ENCODE peak calls at places on chromosome 13, in six cellular contexts. K is upper lobe of left lung, B is left lung, S is testis, W is RWPE1, L is Panc1. C is an unnamed sample.
A peak's percentile ranks its signal among the peaks of the same experiment; 100 is the strongest.

GRCh38 chr13:95441326-95441725 is 111.2 kb upstream of the CLDN10 start:
- DNase-seq in S (no peak), B (no peak), L (no peak), W (no peak), K (no peak), C (no peak)

GRCh38 chr13:44749906-44750305 is 173.8 kb upstream of the TSC22D1 start:
- DNase-seq in S (no peak), W (no peak), L (no peak), K (no peak), B (no peak), C (no peak)

GRCh38 chr13:99980201-99981114 is 1.1 kb upstream of the ZIC2 start:
- DNase-seq in K (peak; percentile 42), S (peak; percentile 75), B (peak; percentile 85), L (no peak), W (peak; percentile 53), C (no peak)

GRCh38 chr13:86445584-86446140 is 646.4 kb upstream of the SLITRK6 start:
- DNase-seq in L (no peak), B (no peak), W (no peak), K (no peak), S (no peak), C (no peak)

GRCh38 chr13:99517577-99517976 is 16.3 kb downstream of the TM9SF2 start:
- DNase-seq in W (no peak), B (no peak), S (no peak), K (no peak), L (no peak), C (no peak)

GRCh38 chr13:109881347-109881725 is 95.0 kb upstream of the IRS2 start:
- DNase-seq in W (no peak), K (no peak), L (no peak), B (no peak), S (no peak), C (no peak)

GRCh38 chr13:93847162-93847561 is 620.6 kb downstream of the GPC6 start:
- DNase-seq in K (no peak), W (peak; percentile 47), L (no peak), B (no peak), S (no peak), C (no peak)

GRCh38 chr13:69292789-69293425 is 814.7 kb upstream of the ATXN8OS start:
- DNase-seq in S (no peak), K (no peak), B (no peak), W (no peak), L (no peak), C (no peak)

GRCh38 chr13:111906816-111907215 is 160.1 kb upstream of the SOX1 start:
- DNase-seq in S (no peak), B (no peak), L (no peak), W (no peak), K (peak; percentile 8), C (no peak)

GRCh38 chr13:50911051-50911690 is 1.6 kb downstream of the RNASEH2B start:
- DNase-seq in S (no peak), K (no peak), L (no peak), W (peak; percentile 8), B (no peak), C (no peak)

GRCh38 chr13:28231642-28232041 is 93.3 kb downstream of the PAN3 start:
- DNase-seq in S (no peak), K (no peak), W (no peak), L (no peak), B (no peak), C (no peak)

GRCh38 chr13:114147803-114148520 is 15.5 kb upstream of the RASA3 start:
- DNase-seq in B (no peak), K (no peak), L (no peak), S (no peak), W (no peak), C (no peak)

GRCh38 chr13:111282425-111282824 is 38.0 kb upstream of the TEX29 start:
- DNase-seq in S (no peak), K (no peak), B (no peak), L (no peak), W (no peak), C (no peak)

GRCh38 chr13:89695343-89696257 is 1651.9 kb upstream of the MIR17HG start:
- DNase-seq in L (peak; percentile 22), B (no peak), W (peak; percentile 17), K (no peak), S (peak; percentile 61), C (no peak)

GRCh38 chr13:82323101-82323500 is 1559.2 kb downstream of the SLITRK1 start:
- DNase-seq in L (no peak), S (no peak), W (no peak), K (no peak), B (no peak), C (no peak)

GRCh38 chr13:32281083-32281482 is 34.1 kb downstream of the ZAR1L start:
- DNase-seq in L (no peak), S (no peak), K (no peak), B (no peak), W (no peak), C (no peak)

GRCh38 chr13:32282096-32282711 is 33.0 kb downstream of the ZAR1L start:
- DNase-seq in S (no peak), B (no peak), L (no peak), K (no peak), W (no peak), C (no peak)

GRCh38 chr13:32284927-32285632 is 30.1 kb downstream of the ZAR1L start:
- DNase-seq in B (no peak), S (peak; percentile 65), K (no peak), W (peak; percentile 15), L (no peak), C (peak; percentile 22)

DNA sequence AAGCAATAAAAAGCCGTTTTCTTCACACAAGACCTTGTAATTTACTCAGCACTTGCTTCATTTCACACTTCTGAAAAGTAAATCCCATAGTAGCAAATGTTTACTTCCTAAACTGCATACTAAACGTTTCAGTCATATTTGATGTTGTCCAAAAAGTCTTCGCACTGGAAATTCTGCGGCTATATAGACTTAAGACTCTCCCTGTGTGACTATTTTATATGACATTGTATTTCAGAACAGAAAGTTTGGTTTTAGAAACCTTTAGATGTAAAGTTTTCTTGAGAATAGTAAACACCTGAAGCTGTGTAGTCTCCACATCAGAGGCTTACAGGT is 29.6 kb downstream of the ZAR1L start:
- DNase-seq in K (no peak), B (no peak), S (no peak), L (no peak), W (no peak), C (no peak)
- H3K27ac ChIP-seq in K (no peak overlapping the region), B (no peak overlapping the region), S (peak overlapping the region; percentile 63), L (no peak overlapping the region), W (no peak overlapping the region), C (peak overlapping the region; percentile 79)

GRCh38 chr13:24196593-24197197 is 36.2 kb downstream of the SPATA13 start:
- DNase-seq in S (no peak), W (no peak), B (no peak), L (no peak), K (no peak), C (no peak)

GRCh38 chr13:24202215-24202614 is 41.7 kb downstream of the SPATA13 start:
- DNase-seq in L (no peak), W (no peak), K (no peak), B (no peak), S (no peak), C (no peak)

GRCh38 chr13:24195626-24196025 is 35.1 kb downstream of the SPATA13 start:
- DNase-seq in W (no peak), K (no peak), S (no peak), L (no peak), B (no peak), C (no peak)

GRCh38 chr13:24194447-24194846 is 33.9 kb downstream of the SPATA13 start:
- DNase-seq in B (no peak), S (no peak), W (no peak), L (no peak), K (no peak), C (no peak)

DNA sequence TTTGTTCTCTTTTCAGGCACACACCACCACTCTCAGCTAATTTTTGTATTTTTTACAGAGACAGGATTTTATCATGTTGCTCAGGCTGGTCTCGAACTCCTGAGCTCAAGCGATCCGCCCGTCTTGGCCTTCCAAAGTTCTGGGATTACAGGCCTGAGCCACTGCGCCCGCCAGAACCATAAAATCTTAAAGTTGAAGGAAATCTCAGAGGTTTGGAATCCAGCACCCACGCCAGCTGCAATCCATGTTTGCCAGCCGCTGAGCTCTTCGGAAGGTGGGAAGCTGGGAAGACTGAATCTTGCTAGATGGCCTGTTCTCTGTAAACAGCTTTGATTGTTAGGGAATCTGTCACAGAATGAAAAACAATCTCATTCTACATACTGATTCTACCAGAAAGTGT is 38.5 kb downstream of the SPATA13 start:
- DNase-seq in L (no peak), W (no peak), K (no peak), S (no peak), B (peak; percentile 28), C (no peak)
- H3K27ac ChIP-seq in L (no peak overlapping the region), W (no peak overlapping the region), K (no peak overlapping the region), S (no peak overlapping the region), B (no peak overlapping the region), C (no peak overlapping the region)

DNA sequence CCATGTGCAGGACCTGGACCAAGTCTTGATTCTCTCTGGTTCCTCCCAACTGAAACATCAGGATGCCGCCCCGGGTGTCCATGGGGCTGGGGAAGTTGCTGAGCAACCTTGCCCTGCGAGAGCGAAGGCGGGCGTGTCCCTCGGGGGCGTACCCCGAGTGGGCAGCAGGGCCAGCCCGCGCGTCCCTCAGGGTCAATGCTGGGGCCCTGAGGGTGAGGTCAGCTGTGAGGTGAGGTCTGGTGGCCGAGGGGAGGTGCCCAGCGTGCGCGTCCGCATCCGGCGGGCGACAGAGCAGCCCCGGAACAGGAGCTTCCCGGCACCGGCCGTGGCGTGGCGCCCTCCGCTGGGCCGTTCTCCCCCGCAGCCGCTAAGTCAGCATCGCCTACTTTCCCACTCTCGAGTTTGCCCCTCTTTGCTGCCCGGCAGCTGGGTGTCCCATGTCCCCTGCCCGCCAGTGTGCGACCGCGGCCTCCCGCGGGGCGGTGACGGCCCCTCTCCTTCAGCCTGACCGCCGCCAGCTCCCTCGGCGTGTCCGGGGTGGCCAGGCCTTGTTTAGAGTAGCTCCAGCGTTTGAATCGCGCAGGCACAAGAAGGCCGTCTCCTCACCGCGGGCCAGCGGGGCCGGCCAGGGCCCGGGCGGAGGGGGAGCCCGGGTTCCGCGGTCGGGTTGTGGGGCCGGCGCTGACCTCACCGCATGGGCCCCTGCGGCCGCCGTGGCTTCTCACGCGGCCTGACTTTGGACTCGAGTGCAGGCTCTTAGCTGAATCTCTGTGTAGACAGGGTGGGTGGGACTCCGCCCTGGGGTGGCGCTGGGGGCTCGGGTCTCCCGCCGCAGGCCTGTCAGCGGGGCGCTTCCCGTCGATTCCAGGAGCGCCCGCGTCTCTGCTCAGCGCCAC is 33.0 kb downstream of the GJA3 start:
- DNase-seq in L (no peak), B (peak; percentile 93), S (peak; percentile 84), W (no peak), K (peak; percentile 80), C (no peak)
- H3K27ac ChIP-seq in L (peak overlapping the region; percentile 75), B (peak overlapping the region; percentile 71), S (peak overlapping the region; percentile 80), W (peak overlapping the region; percentile 75), K (peak overlapping the region; percentile 81), C (no peak overlapping the region)

DNA sequence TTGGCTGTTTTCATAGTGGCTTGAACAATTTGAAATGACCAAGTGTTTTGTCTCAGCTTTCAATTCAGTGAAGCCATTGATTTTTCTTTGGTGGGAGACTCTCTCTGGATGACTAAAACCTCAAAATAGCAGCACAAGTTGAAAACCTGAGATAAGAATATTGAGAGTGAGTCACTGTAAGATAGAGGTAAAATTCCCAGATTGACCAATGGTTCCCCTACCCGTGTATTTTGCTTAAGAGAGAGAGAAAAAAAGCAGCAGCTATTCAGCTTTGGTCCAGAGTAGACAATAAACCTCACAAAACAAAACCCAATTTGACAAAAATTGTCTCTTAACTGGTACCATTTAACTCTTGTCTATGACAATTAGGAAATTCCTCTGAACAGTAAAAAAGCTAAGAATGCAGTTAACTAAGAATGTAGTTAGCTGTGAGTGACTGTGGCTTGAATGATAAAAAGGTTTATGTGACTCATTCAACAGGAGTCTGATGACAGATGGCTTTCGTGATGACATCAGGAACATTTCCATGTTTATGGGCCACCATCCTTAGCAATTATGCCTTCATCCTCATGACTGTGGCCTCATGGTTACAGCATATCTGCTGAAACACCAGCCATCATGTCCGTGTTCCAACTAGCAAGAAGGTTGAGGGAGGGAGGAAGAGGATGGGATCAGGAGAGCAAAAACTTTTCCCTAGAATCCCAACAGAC is 356.9 kb downstream of the NDFIP2 start:
- DNase-seq in B (no peak), L (no peak), K (no peak), S (no peak), W (no peak), C (no peak)
- H3K27ac ChIP-seq in B (no peak overlapping the region), L (no peak overlapping the region), K (no peak overlapping the region), S (no peak overlapping the region), W (no peak overlapping the region), C (no peak overlapping the region)

C was measured in SK-N-MC.